ENCODE peak calls at places on chromosomes 12 and 14, in eight cellular contexts. S, X, B, N, I, M, V and G are unnamed samples.

GRCh38 chr14:31717294-31718085 is 156.3 kb downstream of the NUBPL start:
- DNase-seq in X (no peak), M (no peak), I (no peak), N (no peak), B (peak), S (no peak), V (no peak), G (no peak)

GRCh38 chr12:19369691-19370148 is 69.6 kb upstream of the AEBP2 start:
- DNase-seq in V (no peak), M (no peak), I (no peak), N (no peak), S (no peak), B (peak), X (no peak), G (no peak)

GRCh38 chr14:89542768-89543419 is 125.9 kb upstream of the FOXN3 start:
- DNase-seq in V (no peak), I (no peak), B (no peak), N (no peak), X (no peak), M (no peak), S (no peak), G (no peak)

GRCh38 chr12:96719671-96720362 is 187.2 kb upstream of the NEDD1 start:
- DNase-seq in S (no peak), I (no peak), V (no peak), X (no peak), B (no peak), N (no peak), M (no peak), G (peak)

GRCh38 chr14:50434530-50434929 is 37.8 kb upstream of the CDKL1 start:
- DNase-seq in X (no peak), B (no peak), S (no peak), M (no peak), N (no peak), V (no peak), I (no peak), G (no peak)

GRCh38 chr12:102406033-102406584 is 74.3 kb downstream of the IGF1 start:
- DNase-seq in I (no peak), V (no peak), M (no peak), B (peak), N (peak), X (peak), S (peak), G (peak)

GRCh38 chr12:43307126-43307525 is 244.9 kb downstream of the ADAMTS20 start:
- DNase-seq in I (no peak), S (no peak), X (no peak), B (no peak), V (no peak), M (no peak), N (no peak), G (no peak)

GRCh38 chr14:64758711-64759554 is 54.7 kb downstream of the PLEKHG3 start:
- DNase-seq in I (peak), S (no peak), N (no peak), V (no peak), B (peak), X (no peak), M (peak), G (no peak)

GRCh38 chr12:121719926-121720414 is 7.4 kb downstream of the TMEM120B start:
- DNase-seq in X (no peak), S (peak), N (peak), M (no peak), V (no peak), B (no peak), I (no peak), G (no peak)

GRCh38 chr14:62053188-62053587 is 291.0 kb downstream of the SNAPC1 start:
- DNase-seq in V (no peak), B (no peak), M (no peak), I (no peak), N (no peak), X (no peak), S (no peak), G (no peak)

GRCh38 chr12:9673404-9674225 is 4.1 kb downstream of the CLEC2D start:
- DNase-seq in S (no peak), V (peak), I (peak), N (peak), X (peak), M (peak), B (no peak), G (no peak)

GRCh38 chr12:76890407-76891143 is 11.8 kb upstream of the CSRP2 start:
- DNase-seq in S (no peak), X (no peak), V (no peak), B (no peak), I (no peak), M (no peak), N (no peak), G (no peak)

GRCh38 chr12:57435288-57435687 is 704 bp downstream of the INHBC start:
- DNase-seq in V (no peak), S (no peak), I (no peak), X (no peak), B (no peak), M (no peak), N (no peak), G (no peak)

GRCh38 chr12:108425238-108425795 is 86.2 kb upstream of the CMKLR1 start:
- DNase-seq in N (no peak), I (no peak), M (no peak), S (no peak), V (no peak), B (no peak), X (no peak), G (no peak)

GRCh38 chr14:80664576-80664975 is 277.0 kb downstream of the CEP128 start:
- DNase-seq in N (peak), V (no peak), S (no peak), B (no peak), I (no peak), M (no peak), X (no peak), G (no peak)

GRCh38 chr12:60830381-60830780 is 1234.6 kb downstream of the SLC16A7 start:
- DNase-seq in B (no peak), I (no peak), N (no peak), V (no peak), M (no peak), S (no peak), X (no peak), G (no peak)

GRCh38 chr14:63632932-63633514 is 8.6 kb downstream of the WDR89 start:
- DNase-seq in B (peak), N (peak), V (no peak), M (peak), X (no peak), I (no peak), S (no peak), G (no peak)

GRCh38 chr12:130013771-130014484 is 110.1 kb upstream of the TMEM132D start:
- DNase-seq in I (no peak), X (peak), B (peak), V (peak), S (peak), N (peak), M (peak), G (peak)

GRCh38 chr12:121334513-121335343 is 17.5 kb downstream of the ANAPC5 start:
- DNase-seq in B (peak), S (no peak), I (peak), X (no peak), V (peak), M (peak), N (peak), G (peak)

GRCh38 chr14:91415794-91416743 is 1.6 kb downstream of the CCDC88C start:
- DNase-seq in I (no peak), S (peak), V (no peak), M (no peak), B (no peak), N (peak), X (no peak), G (no peak)

GRCh38 chr14:67951529-67952120 is 132.0 kb downstream of the RAD51B start:
- DNase-seq in I (no peak), S (no peak), X (no peak), B (no peak), N (no peak), V (no peak), M (no peak), G (no peak)